ENCODE peak calls at places on chromosomes 2 and 18, in seven cellular contexts. A, B, U, F, P, D and K are unnamed samples.

GRCh38 chr2:169071455-169071854 is 2.1 kb downstream of the DHRS9 start:
- DNase-seq in F (no peak), B (no peak), D (no peak), A (no peak), P (no peak), U (no peak), K (no peak)

GRCh38 chr2:218999881-219000568 is 6.8 kb upstream of the CRYBA2 start:
- DNase-seq in D (no peak), U (no peak), A (no peak), P (no peak), B (no peak), F (no peak), K (no peak)

GRCh38 chr2:229071292-229071976 is 199.7 kb downstream of the PID1 start:
- DNase-seq in P (no peak), B (no peak), U (peak), D (no peak), A (no peak), F (no peak), K (no peak)

GRCh38 chr2:6968319-6969100 is 51.3 kb downstream of the RNF144A start:
- DNase-seq in F (no peak), A (no peak), D (peak), U (peak), B (no peak), P (no peak), K (no peak)

GRCh38 chr2:36367497-36368353 is 12.1 kb downstream of the CRIM1 start:
- DNase-seq in D (no peak), P (no peak), U (no peak), A (no peak), F (no peak), B (no peak), K (no peak)

GRCh38 chr2:70716131-70716766 is 51.8 kb downstream of the ADD2 start:
- DNase-seq in A (no peak), P (no peak), U (no peak), B (no peak), F (no peak), D (peak), K (no peak)

GRCh38 chr2:10378189-10378588 is 69.9 kb downstream of the ODC1 start:
- DNase-seq in A (no peak), B (no peak), P (no peak), D (no peak), U (no peak), F (no peak), K (no peak)

GRCh38 chr2:109523121-109523520 is 90.6 kb downstream of the SEPTIN10 start:
- DNase-seq in A (no peak), B (no peak), U (no peak), D (no peak), P (no peak), F (no peak), K (no peak)

GRCh38 chr2:155703048-155703447 is 629.5 kb downstream of the NR4A2 start:
- DNase-seq in F (no peak), B (no peak), U (no peak), P (no peak), D (no peak), A (no peak), K (no peak)

GRCh38 chr18:12516049-12516677 is 108.4 kb downstream of the PRELID3A start:
- DNase-seq in B (no peak), F (no peak), D (no peak), A (no peak), P (no peak), U (peak), K (no peak)

GRCh38 chr18:44968336-44968735 is 287.6 kb downstream of the SETBP1 start:
- DNase-seq in A (no peak), F (no peak), B (no peak), U (no peak), D (no peak), P (no peak), K (no peak)

GRCh38 chr2:8023241-8023640 is 658.6 kb upstream of the ID2 start:
- DNase-seq in P (no peak), D (no peak), A (no peak), U (no peak), F (no peak), B (no peak), K (no peak)

GRCh38 chr2:154161286-154161685 is 289.6 kb downstream of the GALNT13 start:
- DNase-seq in U (no peak), A (no peak), B (no peak), P (no peak), F (no peak), D (no peak), K (no peak)

GRCh38 chr18:28831908-28832307 is 655.0 kb upstream of the CDH2 start:
- DNase-seq in B (no peak), P (no peak), F (no peak), D (no peak), A (no peak), U (no peak), K (no peak)

GRCh38 chr2:128791120-128791982 is 472.7 kb upstream of the HS6ST1 start:
- DNase-seq in F (no peak), B (no peak), U (no peak), D (no peak), P (no peak), A (no peak), K (no peak)

GRCh38 chr18:48539406-48540328 is 836 bp downstream of the CTIF start:
- DNase-seq in F (peak), B (no peak), A (peak), U (peak), P (no peak), D (no peak), K (no peak)

GRCh38 chr2:176128172-176129012 is 1.1 kb upstream of the HOXD8 start:
- DNase-seq in F (peak), P (no peak), U (no peak), B (no peak), A (peak), D (no peak), K (no peak)

GRCh38 chr18:4468515-4468914 is 13.4 kb upstream of the DLGAP1 start:
- DNase-seq in A (no peak), P (no peak), F (no peak), U (no peak), B (no peak), D (no peak), K (no peak)

GRCh38 chr18:79411614-79412526 is 16.1 kb downstream of the NFATC1 start:
- DNase-seq in P (no peak), B (no peak), U (no peak), A (no peak), F (no peak), D (no peak), K (no peak)

GRCh38 chr2:182868049-182868422 is 1.6 kb upstream of the FRZB start:
- DNase-seq in D (no peak), B (no peak), F (no peak), A (no peak), U (no peak), P (no peak), K (no peak)

GRCh38 chr2:70083344-70084156 is 3.7 kb upstream of the PCBP1 start:
- DNase-seq in D (no peak), A (no peak), U (no peak), B (no peak), P (no peak), F (no peak), K (no peak)

GRCh38 chr2:98935111-98935770 is 784 bp downstream of the CRACDL start:
- DNase-seq in A (no peak), F (no peak), B (no peak), P (no peak), D (no peak), U (no peak), K (no peak)

GRCh38 chr2:226418521-226418920 is 381.1 kb downstream of the IRS1 start:
- DNase-seq in F (no peak), D (no peak), U (no peak), B (no peak), P (no peak), A (no peak), K (no peak)

GRCh38 chr2:38751847-38752410 is 768 bp upstream of the SRSF7 start:
- DNase-seq in B (no peak), D (no peak), U (peak), F (no peak), A (no peak), P (no peak), K (no peak)

GRCh38 chr2:237210763-237211162 is 125.1 kb downstream of the COPS8 start:
- DNase-seq in P (no peak), F (no peak), A (no peak), U (no peak), D (no peak), B (no peak), K (no peak)

GRCh38 chr2:142536964-142537363 is 340.5 kb upstream of the KYNU start:
- DNase-seq in F (no peak), U (no peak), P (no peak), A (no peak), B (no peak), D (no peak), K (no peak)

GRCh38 chr2:16584824-16585546 is 80.6 kb downstream of the CYRIA start:
- DNase-seq in P (no peak), F (no peak), B (no peak), U (no peak), D (no peak), A (no peak), K (no peak)

GRCh38 chr2:238169708-238170251 is 11.0 kb downstream of the ERFE start:
- DNase-seq in P (no peak), B (peak), D (no peak), F (no peak), U (peak), A (no peak), K (peak)

GRCh38 chr2:102356381-102356712 is 751 bp downstream of the IL18R1 start:
- DNase-seq in D (no peak), U (no peak), P (no peak), A (no peak), F (no peak), B (no peak), K (no peak)

GRCh38 chr2:102358496-102358895 is 2.9 kb downstream of the IL18R1 start:
- DNase-seq in A (no peak), U (no peak), B (no peak), D (no peak), F (no peak), P (no peak), K (no peak)

GRCh38 chr2:102357975-102358374 is 2.4 kb downstream of the IL18R1 start:
- DNase-seq in A (no peak), U (no peak), B (no peak), P (no peak), D (no peak), F (no peak), K (no peak)

GRCh38 chr2:102356741-102357140 is 1.1 kb downstream of the IL18R1 start:
- DNase-seq in D (no peak), P (no peak), A (no peak), F (no peak), B (no peak), U (no peak), K (no peak)

GRCh38 chr2:102355526-102356380 is at the start of gene IL18R1:
- DNase-seq in D (peak), P (peak), A (peak), U (peak), F (peak), B (no peak), K (no peak)
- H3K4me3 ChIP-seq in D (peak), P (peak), A (peak), U (peak), F (peak), B (peak), K (peak)

DNA sequence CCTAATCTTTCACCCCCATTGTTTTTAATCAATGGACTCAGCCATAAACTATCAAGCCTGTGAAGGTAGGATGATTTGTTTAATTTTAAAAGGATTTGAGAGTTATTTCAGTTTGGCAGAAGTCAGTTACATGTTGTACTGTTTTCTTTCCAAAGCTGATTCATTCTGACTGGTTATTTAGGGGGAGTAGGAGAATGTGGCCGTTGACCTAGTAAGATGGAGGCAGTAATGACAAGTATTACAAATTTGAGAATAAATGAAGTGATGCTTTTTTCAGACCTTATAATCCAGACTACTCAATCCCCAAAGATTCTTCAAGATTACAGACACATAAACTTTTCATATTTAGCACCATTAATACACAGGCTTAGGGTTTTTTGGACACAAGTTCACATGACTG is 4.3 kb downstream of the EPHA4 start:
- DNase-seq in A (no peak), F (no peak), D (no peak), B (no peak), U (no peak), P (no peak), K (no peak)
- H3K4me3 ChIP-seq in A (no peak), F (no peak), D (peak), B (no peak), U (no peak), P (no peak), K (no peak)

GRCh38 chr2:232502901-232503791 is 15.5 kb upstream of the ECEL1 start:
- DNase-seq in B (no peak), A (peak), D (no peak), F (peak), P (no peak), U (peak), K (no peak)
- H3K4me3 ChIP-seq in B (no peak), A (peak), D (peak), F (peak), P (peak), U (no peak), K (peak)

GRCh38 chr2:49153231-49153630 is 1.1 kb downstream of the FSHR start:
- DNase-seq in F (no peak), B (no peak), D (no peak), P (no peak), A (no peak), U (no peak), K (no peak)
- H3K4me3 ChIP-seq in F (no peak), B (no peak), D (no peak), P (no peak), A (no peak), U (no peak), K (no peak)

DNA sequence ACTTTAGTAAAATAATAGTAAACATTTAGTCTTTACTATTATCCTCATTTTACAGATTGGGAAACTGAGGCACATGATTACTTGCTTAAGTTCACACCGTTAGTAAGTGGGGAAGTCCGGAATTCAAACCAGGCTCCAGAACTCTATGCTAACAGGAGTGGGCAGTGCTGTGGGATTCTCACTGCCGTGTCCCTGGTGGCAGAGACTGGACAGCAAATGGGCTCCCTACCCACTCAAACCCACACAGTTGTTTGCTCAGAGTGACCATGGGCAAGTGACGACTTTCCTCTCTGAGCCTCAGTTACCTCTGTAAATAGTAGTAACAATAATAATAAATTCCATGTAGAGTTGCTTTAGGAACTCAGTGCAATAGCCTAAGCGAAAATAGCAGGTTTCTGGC is 24.0 kb downstream of the MAIP1 start:
- DNase-seq in B (no peak), U (no peak), F (no peak), A (no peak), P (no peak), D (no peak), K (no peak)
- H3K4me3 ChIP-seq in B (no peak), U (peak), F (no peak), A (peak), P (peak), D (peak), K (no peak)

DNA sequence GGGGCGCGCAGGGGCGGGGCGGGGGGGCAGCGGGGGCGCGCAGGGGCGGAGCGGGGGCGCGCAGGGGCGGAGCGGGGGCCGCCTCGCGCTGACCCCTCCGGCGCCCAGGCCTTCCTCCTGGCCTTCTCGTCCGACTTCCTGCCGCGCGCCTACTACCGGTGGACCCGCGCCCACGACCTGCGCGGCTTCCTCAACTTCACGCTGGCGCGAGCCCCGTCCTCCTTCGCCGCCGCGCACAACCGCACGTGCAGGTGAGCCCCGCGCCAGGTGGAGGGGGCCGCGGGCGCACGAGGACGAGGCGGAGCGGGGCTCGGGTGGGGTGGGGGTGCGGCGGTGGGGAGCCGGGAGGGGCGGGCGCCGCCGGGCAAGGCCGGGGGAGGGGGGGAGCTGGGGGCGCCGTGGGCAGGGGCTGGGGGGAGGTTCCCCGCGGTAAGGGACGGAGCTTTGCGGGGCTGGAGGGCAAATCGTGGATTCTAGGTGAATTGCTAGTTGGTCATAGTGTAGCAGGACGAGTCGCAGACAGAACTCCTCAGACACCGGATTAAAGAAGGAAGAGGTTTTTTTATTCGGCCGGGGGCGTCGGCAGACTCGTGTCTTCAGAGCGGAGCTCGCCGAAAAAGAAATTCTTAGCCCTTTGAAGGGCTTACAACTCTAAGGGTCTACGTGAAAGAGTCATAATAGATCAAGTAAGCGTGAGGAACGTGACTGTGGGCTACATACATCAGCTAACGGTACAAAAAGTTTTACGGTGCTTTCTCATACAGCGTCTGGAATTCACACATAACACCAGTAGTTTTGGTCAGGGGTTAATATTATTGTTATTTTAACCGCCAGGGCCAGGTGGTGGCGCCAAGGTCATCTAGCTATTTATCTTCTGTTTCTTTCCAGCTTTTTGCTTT is 29.9 kb downstream of the ANO7 start:
- DNase-seq in D (peak), U (no peak), P (no peak), F (peak), B (no peak), A (peak), K (no peak)
- H3K4me3 ChIP-seq in D (peak), U (peak), P (peak), F (peak), B (peak), A (peak), K (peak)

GRCh38 chr2:233421091-233421816 is 67.0 kb downstream of the DGKD start:
- DNase-seq in D (no peak), A (peak), B (no peak), F (no peak), U (no peak), P (no peak), K (no peak)
- H3K4me3 ChIP-seq in D (no peak), A (no peak), B (no peak), F (no peak), U (no peak), P (peak), K (no peak)

GRCh38 chr2:187084524-187084923 is 235.6 kb upstream of the ZSWIM2 start:
- DNase-seq in F (no peak), D (no peak), B (no peak), A (no peak), U (no peak), P (no peak), K (no peak)
- H3K4me3 ChIP-seq in F (no peak), D (no peak), B (no peak), A (no peak), U (no peak), P (no peak), K (no peak)